ENCODE peak calls at places on chromosome 7, in ten cellular contexts. X is prostate gland; H is body of pancreas; W is aorta; T is CD8-positive, alpha-beta T cell; P is foreskin fibroblast; I is breast epithelium; J is suprapubic skin; V is astrocyte of the spinal cord; U is SK-N-SH. G is an unnamed sample.

GRCh38 chr7:6290345-6290744 is 17.9 kb upstream of the CYTH3 start:
- DNase-seq in X (no peak), H (no peak), W (no peak), T (no peak), P (no peak), I (no peak), J (peak), V (no peak), U (no peak), G (no peak)

GRCh38 chr7:39709768-39710291 is 86.5 kb downstream of the RALA start:
- DNase-seq in X (no peak), H (peak), W (peak), T (no peak), P (peak), I (no peak), J (no peak), V (peak), U (no peak), G (no peak)

GRCh38 chr7:84238611-84239010 is 44.0 kb upstream of the SEMA3A start:
- DNase-seq in X (no peak), H (no peak), W (peak), T (no peak), P (no peak), I (no peak), J (no peak), V (no peak), U (no peak), G (no peak)

GRCh38 chr7:14902589-14902963 is at the start of gene DGKB:
- DNase-seq in X (no peak), H (peak), W (no peak), T (no peak), P (peak), I (no peak), J (no peak), V (peak), U (peak), G (peak)

GRCh38 chr7:2729043-2729892 is 41.3 kb downstream of the AMZ1 start:
- DNase-seq in X (no peak), H (peak), W (peak), T (no peak), P (no peak), I (no peak), J (peak), V (peak), U (no peak), G (peak)

GRCh38 chr7:75045881-75046280 is 27.7 kb downstream of the RCC1L start:
- DNase-seq in X (no peak), H (no peak), W (no peak), T (no peak), P (no peak), I (no peak), J (no peak), V (no peak), U (no peak), G (no peak)

GRCh38 chr7:157771689-157772088 is 434.9 kb downstream of the DNAJB6 start:
- DNase-seq in X (no peak), H (no peak), W (peak), T (no peak), P (no peak), I (no peak), J (no peak), V (no peak), U (no peak), G (no peak)

GRCh38 chr7:129308047-129308446 is 83.2 kb downstream of the AHCYL2 start:
- DNase-seq in X (peak), H (peak), W (no peak), T (no peak), P (peak), I (peak), J (no peak), V (peak), U (no peak), G (no peak)

GRCh38 chr7:101859411-101860106 is 42.1 kb downstream of the CUX1 start:
- DNase-seq in X (no peak), H (no peak), W (no peak), T (no peak), P (no peak), I (no peak), J (no peak), V (no peak), U (no peak), G (no peak)

GRCh38 chr7:73999664-74000420 is 28.1 kb upstream of the ELN start:
- DNase-seq in X (peak), H (peak), W (peak), T (no peak), P (peak), I (peak), J (no peak), V (peak), U (no peak), G (no peak)

GRCh38 chr7:131859162-131859821 is 302.9 kb upstream of the PODXL start:
- DNase-seq in X (peak), H (peak), W (peak), T (peak), P (peak), I (peak), J (no peak), V (peak), U (peak), G (peak)

GRCh38 chr7:15015545-15016314 is 113.2 kb upstream of the DGKB start:
- DNase-seq in X (peak), H (peak), W (no peak), T (no peak), P (peak), I (no peak), J (no peak), V (peak), U (peak), G (peak)

GRCh38 chr7:147775564-147775963 is 815.0 kb upstream of the C7orf33 start:
- DNase-seq in X (no peak), H (no peak), W (no peak), T (no peak), P (no peak), I (no peak), J (no peak), V (no peak), U (peak), G (no peak)

GRCh38 chr7:21497072-21497471 is 45.8 kb upstream of the DNAH11 start:
- DNase-seq in X (no peak), H (peak), W (no peak), T (no peak), P (peak), I (no peak), J (no peak), V (peak), U (no peak), G (peak)

GRCh38 chr7:6496842-6497636 is 49.3 kb upstream of the DAGLB start:
- DNase-seq in X (no peak), H (peak), W (peak), T (no peak), P (no peak), I (no peak), J (no peak), V (no peak), U (peak), G (no peak)

GRCh38 chr7:141455686-141456085 is 95.5 kb upstream of the AGK start:
- DNase-seq in X (no peak), H (no peak), W (no peak), T (no peak), P (no peak), I (no peak), J (no peak), V (no peak), U (no peak), G (no peak)

GRCh38 chr7:40827217-40828085 is 692.6 kb downstream of the SUGCT start:
- DNase-seq in X (no peak), H (no peak), W (no peak), T (no peak), P (peak), I (peak), J (no peak), V (peak), U (no peak), G (no peak)

GRCh38 chr7:119132439-119132838 is 907.9 kb downstream of the ANKRD7 start:
- DNase-seq in X (no peak), H (no peak), W (no peak), T (no peak), P (no peak), I (no peak), J (no peak), V (no peak), U (no peak), G (no peak)

GRCh38 chr7:109351493-109351892 is 781.8 kb downstream of the DNAJB9 start:
- DNase-seq in X (no peak), H (no peak), W (no peak), T (no peak), P (no peak), I (no peak), J (no peak), V (no peak), U (no peak), G (no peak)

GRCh38 chr7:76009672-76010600 is 15.5 kb upstream of the TMEM120A start:
- DNase-seq in X (no peak), H (no peak), W (no peak), T (no peak), P (no peak), I (no peak), J (no peak), V (no peak), U (no peak), G (no peak)

GRCh38 chr7:156665101-156665500 is 24.5 kb downstream of the RNF32 start:
- DNase-seq in X (no peak), H (no peak), W (no peak), T (no peak), P (no peak), I (no peak), J (no peak), V (no peak), U (no peak), G (no peak)

DNA sequence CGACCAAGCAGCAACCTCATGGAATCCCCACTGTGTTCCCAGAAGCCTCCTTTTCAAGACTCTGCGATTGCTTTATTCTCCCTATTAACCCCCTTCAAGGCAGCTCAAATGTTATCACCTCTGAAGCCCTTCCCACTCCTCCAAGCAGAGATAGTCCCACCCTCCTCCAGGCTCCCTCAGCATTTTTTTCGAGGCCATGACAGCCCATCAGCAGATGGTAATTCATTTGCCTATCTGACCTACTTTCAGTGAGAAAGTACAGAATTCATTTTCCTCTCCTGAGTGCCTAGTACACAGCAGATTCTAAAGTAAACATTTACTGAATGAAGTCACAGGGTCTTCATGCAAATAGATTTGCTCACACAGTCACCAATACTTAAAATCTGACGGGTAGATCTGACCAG is 47.8 kb downstream of the HERPUD2 start:
- DNase-seq in X (no peak), H (peak), W (no peak), T (no peak), P (no peak), I (no peak), J (no peak), V (no peak), U (peak), G (peak)
- H3K4me3 ChIP-seq in X (no peak), H (no peak), W (no peak), T (no peak), P (no peak), I (no peak), J (no peak), V (no peak), U (no peak), G (no peak)

DNA sequence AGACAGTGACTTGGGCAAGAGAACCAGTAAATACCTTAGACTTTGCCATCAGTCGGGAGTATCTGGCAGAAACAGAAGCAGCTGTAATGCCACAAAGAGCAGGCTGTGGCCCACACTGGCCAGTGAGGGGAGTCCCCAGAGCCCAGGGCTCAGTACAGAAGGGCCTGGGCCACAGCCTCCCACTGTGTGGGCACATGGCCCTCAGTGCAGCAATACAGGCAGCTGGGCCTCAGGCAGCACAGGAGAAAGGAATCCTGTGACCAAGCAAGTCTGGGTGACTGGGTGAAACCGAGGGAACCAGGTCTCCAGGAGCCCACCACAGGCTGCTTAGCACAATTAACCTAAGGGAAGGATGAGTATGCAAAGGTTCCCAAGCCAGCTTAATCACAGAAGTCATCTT is 14.0 kb downstream of the WDR91 start:
- DNase-seq in X (no peak), H (no peak), W (no peak), T (no peak), P (no peak), I (no peak), J (no peak), V (no peak), U (no peak), G (no peak)
- H3K4me3 ChIP-seq in X (no peak), H (no peak), W (no peak), T (no peak), P (no peak), I (no peak), J (no peak), V (no peak), U (no peak), G (no peak)

GRCh38 chr7:100567751-100568175 is 5.9 kb downstream of the SAP25 start:
- DNase-seq in X (no peak), H (peak), W (no peak), T (no peak), P (no peak), I (no peak), J (no peak), V (no peak), U (peak), G (no peak)

GRCh38 chr7:100567045-100567730 is 6.5 kb downstream of the SAP25 start:
- DNase-seq in X (no peak), H (no peak), W (peak), T (no peak), P (no peak), I (no peak), J (no peak), V (peak), U (no peak), G (peak)

GRCh38 chr7:100570954-100571828 is 2.5 kb downstream of the SAP25 start:
- DNase-seq in X (no peak), H (no peak), W (peak), T (no peak), P (no peak), I (no peak), J (no peak), V (no peak), U (peak), G (peak)

GRCh38 chr7:100568176-100568935 is 5.3 kb downstream of the SAP25 start:
- DNase-seq in X (no peak), H (peak), W (peak), T (no peak), P (no peak), I (no peak), J (no peak), V (no peak), U (peak), G (no peak)

DNA sequence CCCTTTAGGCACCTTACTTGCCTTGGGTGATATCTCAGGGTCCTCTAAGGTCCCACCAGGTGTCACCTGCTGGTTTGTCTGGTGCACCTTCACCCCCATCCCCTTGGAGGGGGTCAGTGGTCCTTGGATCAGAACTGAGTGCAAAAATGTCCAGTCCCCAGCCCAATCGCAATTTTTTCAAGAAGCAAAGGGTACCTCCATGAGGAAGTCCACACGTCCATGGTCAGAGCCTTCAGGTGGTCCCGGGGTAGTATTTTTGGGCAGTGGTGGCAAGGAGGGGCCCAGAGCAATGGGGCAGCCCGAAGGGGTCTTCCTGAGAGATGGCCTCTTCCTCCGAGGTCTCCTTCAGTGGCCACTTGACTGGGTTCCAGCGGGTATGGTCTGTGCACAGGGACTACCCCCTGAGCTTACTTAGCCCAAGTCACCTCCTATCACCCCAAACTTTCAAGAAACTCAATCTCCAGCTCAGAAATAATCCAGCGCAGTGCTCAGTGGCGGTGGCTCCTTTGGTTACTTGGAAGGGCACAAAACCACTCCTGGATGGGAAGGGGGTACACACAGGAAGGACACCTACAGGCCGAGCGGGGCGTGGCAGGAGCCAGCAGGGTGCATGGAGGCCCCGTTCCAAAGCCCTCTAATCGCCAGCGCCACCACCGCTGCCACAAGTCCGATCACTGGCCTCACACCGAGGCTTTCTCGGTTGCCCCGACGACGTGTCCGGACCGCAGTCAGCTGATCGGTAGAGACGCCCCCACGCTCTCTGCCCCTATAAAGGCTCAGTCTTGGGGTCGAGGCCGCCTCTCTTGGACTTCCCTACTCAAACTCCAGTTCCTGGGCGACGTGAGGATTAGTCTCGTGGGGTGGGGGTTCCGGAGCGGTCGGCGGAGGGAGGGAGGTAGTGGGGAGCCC is 4.5 kb downstream of the SAP25 start:
- DNase-seq in X (peak), H (peak), W (peak), T (peak), P (peak), I (peak), J (no peak), V (peak), U (peak), G (peak)
- H3K4me3 ChIP-seq in X (peak), H (no peak), W (no peak), T (peak), P (no peak), I (peak), J (peak), V (no peak), U (no peak), G (peak)

DNA sequence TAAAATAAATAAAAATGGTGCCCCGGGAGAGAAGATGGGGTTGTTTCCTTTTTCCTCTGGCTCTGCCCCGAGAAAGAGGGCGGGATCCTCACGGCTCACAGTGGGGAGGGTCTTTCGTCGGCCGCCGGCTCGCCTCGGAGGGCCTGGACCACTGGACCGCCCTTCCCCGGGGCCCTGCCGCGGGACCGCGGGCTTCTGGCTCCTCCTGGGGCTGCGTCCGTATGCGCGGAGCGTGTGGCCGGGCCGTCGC is 3.5 kb upstream of the IGF2BP3 start:
- DNase-seq in X (no peak), H (no peak), W (no peak), T (no peak), P (no peak), I (no peak), J (no peak), V (no peak), U (no peak), G (peak)
- H3K4me3 ChIP-seq in X (no peak), H (no peak), W (no peak), T (no peak), P (peak), I (no peak), J (peak), V (peak), U (peak), G (peak)

GRCh38 chr7:47796347-47796746 is 151.9 kb downstream of the PKD1L1 start:
- DNase-seq in X (no peak), H (no peak), W (no peak), T (no peak), P (no peak), I (no peak), J (no peak), V (no peak), U (no peak), G (no peak)
- H3K4me3 ChIP-seq in X (no peak), H (no peak), W (no peak), T (no peak), P (no peak), I (no peak), J (no peak), V (no peak), U (no peak), G (no peak)

G was measured in H7.